ENCODE peak calls at places on chromosomes 11 and 22, in six cellular contexts. One of them, this sample, is unnamed.

GRCh38 chr11:120547871-120548681 is 36.5 kb downstream of the GRIK4 start:
- DNase-seq in GM06990: no peak
- DNase-seq in GM12865: no peak
- DNase-seq in uterus: peak; percentile 76
- DNase-seq in fibroblast of lung: peak; percentile 97
- DNase-seq in fibroblast of pulmonary artery: peak; percentile 94
- DNase-seq in this sample: peak; percentile 86

GRCh38 chr22:27512283-27512761 is 289.2 kb downstream of the MN1 start:
- DNase-seq in GM06990: no peak
- DNase-seq in GM12865: no peak
- DNase-seq in fibroblast of pulmonary artery: peak; percentile 99
- DNase-seq in uterus: peak; percentile 80
- DNase-seq in fibroblast of lung: peak; percentile 99
- DNase-seq in this sample: peak; percentile 96

GRCh38 chr22:31148516-31148915 is 8.2 kb upstream of the PLA2G3 start:
- DNase-seq in GM06990: no peak
- DNase-seq in GM12865: no peak
- DNase-seq in uterus: no peak
- DNase-seq in fibroblast of lung: peak; percentile 45
- DNase-seq in fibroblast of pulmonary artery: peak; percentile 75
- DNase-seq in this sample: no peak

GRCh38 chr11:75351541-75352416 is at the start of gene ARRB1:
- DNase-seq in fibroblast of lung: peak; percentile 61
- DNase-seq in GM12865: peak; percentile 49
- DNase-seq in fibroblast of pulmonary artery: peak; percentile 56
- DNase-seq in GM06990: peak; percentile 47
- DNase-seq in uterus: peak; percentile 61
- DNase-seq in this sample: peak; percentile 79

GRCh38 chr11:122882809-122883681 is 486 bp downstream of the JHY start:
- DNase-seq in fibroblast of pulmonary artery: peak; percentile 64
- DNase-seq in uterus: peak; percentile 46
- DNase-seq in fibroblast of lung: peak; percentile 91
- DNase-seq in GM06990: peak; percentile 74
- DNase-seq in GM12865: peak; percentile 76
- DNase-seq in this sample: peak; percentile 78

GRCh38 chr11:92717240-92717639 is 252.2 kb upstream of the MTNR1B start:
- DNase-seq in uterus: no peak
- DNase-seq in fibroblast of lung: no peak
- DNase-seq in GM12865: no peak
- DNase-seq in fibroblast of pulmonary artery: no peak
- DNase-seq in GM06990: no peak
- DNase-seq in this sample: no peak

GRCh38 chr11:115197433-115197832 is 306.8 kb downstream of the CADM1 start:
- DNase-seq in uterus: no peak
- DNase-seq in fibroblast of lung: peak; percentile 53
- DNase-seq in GM12865: no peak
- DNase-seq in GM06990: no peak
- DNase-seq in fibroblast of pulmonary artery: no peak
- DNase-seq in this sample: no peak

GRCh38 chr11:40241524-40242037 is 1217.9 kb downstream of the LRRC4C start:
- DNase-seq in fibroblast of pulmonary artery: no peak
- DNase-seq in fibroblast of lung: peak; percentile 95
- DNase-seq in uterus: peak; percentile 57
- DNase-seq in GM12865: peak; percentile 76
- DNase-seq in GM06990: no peak
- DNase-seq in this sample: no peak

GRCh38 chr11:115523727-115524399 is 19.6 kb upstream of the CADM1 start:
- DNase-seq in GM12865: no peak
- DNase-seq in fibroblast of lung: no peak
- DNase-seq in fibroblast of pulmonary artery: no peak
- DNase-seq in GM06990: no peak
- DNase-seq in uterus: no peak
- DNase-seq in this sample: no peak

GRCh38 chr22:50604623-50605348 is 4.2 kb downstream of the MAPK8IP2 start:
- DNase-seq in fibroblast of pulmonary artery: no peak
- DNase-seq in fibroblast of lung: no peak
- DNase-seq in uterus: no peak
- DNase-seq in GM06990: no peak
- DNase-seq in GM12865: no peak
- DNase-seq in this sample: no peak

GRCh38 chr11:12331239-12331874 is 46.0 kb upstream of the PARVA start:
- DNase-seq in fibroblast of pulmonary artery: peak; percentile 92
- DNase-seq in GM06990: no peak
- DNase-seq in GM12865: peak; percentile 75
- DNase-seq in fibroblast of lung: peak; percentile 75
- DNase-seq in uterus: peak; percentile 89
- DNase-seq in this sample: peak; percentile 80
- TF ChIP-seq CTCF in fibroblast of pulmonary artery: peak; percentile 72
- TF ChIP-seq CTCF in GM06990: peak; percentile 72
- TF ChIP-seq CTCF in GM12865: peak; percentile 68
- TF ChIP-seq CTCF in fibroblast of lung: peak; percentile 75
- TF ChIP-seq CTCF in uterus: peak; percentile 91
- TF ChIP-seq CTCF in this sample: peak; percentile 57

GRCh38 chr11:96827164-96827563 is 437.4 kb downstream of the JRKL start:
- DNase-seq in fibroblast of pulmonary artery: peak; percentile 64
- DNase-seq in GM12865: no peak
- DNase-seq in GM06990: no peak
- DNase-seq in fibroblast of lung: peak; percentile 22
- DNase-seq in uterus: no peak
- DNase-seq in this sample: no peak
- TF ChIP-seq CTCF in fibroblast of pulmonary artery: peak; percentile 40
- TF ChIP-seq CTCF in GM12865: no peak
- TF ChIP-seq CTCF in GM06990: no peak
- TF ChIP-seq CTCF in fibroblast of lung: peak; percentile 5
- TF ChIP-seq CTCF in uterus: no peak
- TF ChIP-seq CTCF in this sample: no peak

GRCh38 chr11:17036666-17037658 is 22.7 kb upstream of the PLEKHA7 start:
- DNase-seq in fibroblast of pulmonary artery: no peak
- DNase-seq in fibroblast of lung: no peak
- DNase-seq in GM12865: peak; percentile 28
- DNase-seq in GM06990: no peak
- DNase-seq in uterus: no peak
- DNase-seq in this sample: no peak
- TF ChIP-seq CTCF in fibroblast of pulmonary artery: no peak
- TF ChIP-seq CTCF in fibroblast of lung: no peak
- TF ChIP-seq CTCF in GM12865: peak; percentile 16
- TF ChIP-seq CTCF in GM06990: peak; percentile 34
- TF ChIP-seq CTCF in uterus: no peak
- TF ChIP-seq CTCF in this sample: no peak

GRCh38 chr11:46366661-46367161 is 14.8 kb upstream of the MDK start:
- DNase-seq in fibroblast of pulmonary artery: no peak
- DNase-seq in GM06990: no peak
- DNase-seq in uterus: no peak
- DNase-seq in fibroblast of lung: no peak
- DNase-seq in GM12865: no peak
- DNase-seq in this sample: no peak

GRCh38 chr11:46369458-46370152 is 11.9 kb upstream of the MDK start:
- DNase-seq in GM06990: no peak
- DNase-seq in GM12865: peak; percentile 70
- DNase-seq in uterus: peak; percentile 49
- DNase-seq in fibroblast of lung: peak; percentile 72
- DNase-seq in fibroblast of pulmonary artery: peak; percentile 80
- DNase-seq in this sample: no peak

GRCh38 chr11:46366260-46366659 is 15.2 kb upstream of the MDK start:
- DNase-seq in GM12865: no peak
- DNase-seq in fibroblast of pulmonary artery: no peak
- DNase-seq in fibroblast of lung: no peak
- DNase-seq in uterus: no peak
- DNase-seq in GM06990: no peak
- DNase-seq in this sample: no peak

GRCh38 chr11:46367916-46368267 is 13.6 kb upstream of the MDK start:
- DNase-seq in uterus: no peak
- DNase-seq in GM06990: no peak
- DNase-seq in fibroblast of pulmonary artery: no peak
- DNase-seq in GM12865: no peak
- DNase-seq in fibroblast of lung: no peak
- DNase-seq in this sample: no peak

GRCh38 chr11:46367244-46367915 is 14.1 kb upstream of the MDK start:
- DNase-seq in GM06990: peak; percentile 72
- DNase-seq in fibroblast of pulmonary artery: peak; percentile 57
- DNase-seq in GM12865: peak; percentile 72
- DNase-seq in fibroblast of lung: peak; percentile 26
- DNase-seq in uterus: peak; percentile 72
- DNase-seq in this sample: no peak
- TF ChIP-seq CTCF in GM06990: peak; percentile 92
- TF ChIP-seq CTCF in fibroblast of pulmonary artery: peak; percentile 72
- TF ChIP-seq CTCF in GM12865: peak; percentile 93
- TF ChIP-seq CTCF in fibroblast of lung: peak; percentile 85
- TF ChIP-seq CTCF in uterus: peak; percentile 87
- TF ChIP-seq CTCF in this sample: peak; percentile 95

This sample was measured in coronary artery.